ENCODE peak calls at places on chromosomes 16 and 17, in four cellular contexts. U is left lung, R is H9, O is IMR-90. Y is an unnamed sample.
A peak's percentile ranks its signal among the peaks of the same experiment; 100 is the strongest.

GRCh38 chr16:89322381-89323119 is 105.0 kb downstream of the ZNF778 start:
- DNase-seq in R (peak; percentile 84), O (peak; percentile 82), U (peak; percentile 74), Y (no peak)

GRCh38 chr17:22517716-22518115 is 825.4 kb downstream of the KCNJ18 start:
- DNase-seq in R (no peak), O (no peak), U (no peak), Y (no peak)

GRCh38 chr16:577796-578195 is 8.0 kb downstream of the PIGQ start:
- DNase-seq in O (no peak), R (no peak), U (no peak), Y (no peak)

GRCh38 chr16:10242916-10243315 is 60.7 kb upstream of the GRIN2A start:
- DNase-seq in O (no peak), R (no peak), U (no peak), Y (no peak)

GRCh38 chr17:68221786-68222185 is 26.1 kb upstream of the AMZ2 start:
- DNase-seq in O (no peak), R (no peak), U (no peak), Y (no peak)

GRCh38 chr17:12485361-12485911 is 180.3 kb upstream of the MYOCD start:
- DNase-seq in U (no peak), O (peak; percentile 20), R (no peak), Y (no peak)

GRCh38 chr16:84550096-84550495 is 45.6 kb upstream of the MEAK7 start:
- DNase-seq in R (no peak), U (no peak), O (no peak), Y (no peak)

GRCh38 chr17:76382305-76382802 is 2.1 kb upstream of the SPHK1 start:
- DNase-seq in R (peak; percentile 82), O (peak; percentile 67), U (peak; percentile 45), Y (peak; percentile 58)

GRCh38 chr16:31483081-31483480 is at the start of gene SLC5A2:
- DNase-seq in R (no peak), U (no peak), O (no peak), Y (no peak)

GRCh38 chr17:39110435-39111136 is 40.9 kb downstream of the PLXDC1 start:
- DNase-seq in O (no peak), U (no peak), R (peak; percentile 56), Y (no peak)

GRCh38 chr17:62860962-62861873 is 53.1 kb upstream of the MARCHF10 start:
- DNase-seq in R (no peak), O (peak; percentile 13), U (no peak), Y (no peak)

GRCh38 chr17:59791603-59792457 is 84.4 kb downstream of the VMP1 start:
- DNase-seq in R (no peak), O (peak; percentile 63), U (no peak), Y (no peak)

GRCh38 chr16:12311887-12312286 is 335.4 kb downstream of the SNX29 start:
- DNase-seq in R (no peak), U (no peak), O (no peak), Y (no peak)

GRCh38 chr17:64063766-64064224 is 43.4 kb upstream of the ICAM2 start:
- DNase-seq in U (peak; percentile 73), O (peak; percentile 27), R (peak; percentile 94), Y (peak; percentile 93)

GRCh38 chr17:69872675-69873262 is 202.3 kb upstream of the KCNJ16 start:
- DNase-seq in U (no peak), R (no peak), O (no peak), Y (no peak)

GRCh38 chr17:74752822-74753401 is 4.5 kb downstream of the NHERF1 start:
- DNase-seq in O (no peak), U (no peak), R (no peak), Y (no peak)
- H3K27ac ChIP-seq in O (no peak overlapping the region), U (no peak overlapping the region), R (no peak overlapping the region), Y (no peak overlapping the region)

GRCh38 chr17:82864721-82865240 is 25.0 kb upstream of the ZNF750 start:
- DNase-seq in R (no peak), U (no peak), O (no peak), Y (no peak)
- H3K27ac ChIP-seq in R (no peak overlapping the region), U (no peak overlapping the region), O (no peak overlapping the region), Y (peak overlapping the region; percentile 61)

DNA sequence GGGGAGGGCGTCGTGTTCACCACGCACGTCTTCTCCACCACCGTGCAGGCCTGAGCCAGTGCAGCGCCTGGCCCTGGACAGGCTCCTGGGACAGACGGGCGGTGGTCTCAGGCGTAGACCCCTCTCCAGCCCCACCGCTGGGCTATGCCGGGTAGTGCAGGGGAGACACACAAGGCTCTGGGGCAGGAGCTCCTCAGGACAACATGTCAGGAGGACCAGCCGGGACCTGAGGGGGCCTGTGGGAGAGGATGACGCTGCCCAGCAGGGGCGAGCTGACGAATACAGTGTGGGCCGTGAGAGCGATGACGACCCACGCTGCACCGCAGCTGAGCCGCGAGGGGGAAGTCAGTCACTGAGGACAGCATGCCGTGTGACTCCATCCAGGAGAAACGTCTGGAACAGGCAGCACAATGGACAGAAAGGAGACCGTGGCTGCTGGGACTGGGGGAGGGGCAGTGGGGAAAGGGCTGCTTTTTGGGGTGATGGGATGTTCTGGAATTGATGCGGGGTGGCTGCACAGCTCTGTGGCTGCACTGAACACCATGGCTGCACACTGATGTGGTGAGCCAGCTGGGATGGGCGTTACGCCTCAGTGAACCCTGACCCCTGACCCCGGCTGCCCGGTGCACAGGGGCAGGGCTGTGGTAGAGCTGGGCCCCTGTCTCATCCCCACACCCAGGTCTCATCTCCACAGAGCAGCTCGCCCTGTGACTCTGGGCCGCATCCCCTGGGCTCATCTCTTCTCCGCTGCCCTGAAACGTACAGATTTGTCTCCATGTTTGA is 20.2 kb downstream of the DNASE1 start:
- DNase-seq in U (no peak), O (no peak), R (peak; percentile 60), Y (no peak)
- H3K27ac ChIP-seq in U (no peak overlapping the region), O (no peak overlapping the region), R (no peak overlapping the region), Y (no peak overlapping the region)

GRCh38 chr17:15512310-15512709 is 44.9 kb upstream of the CDRT4 start:
- DNase-seq in O (no peak), R (no peak), U (no peak), Y (no peak)

GRCh38 chr17:15513859-15514446 is 46.5 kb upstream of the CDRT4 start:
- DNase-seq in O (peak; percentile 24), U (no peak), R (no peak), Y (no peak)

GRCh38 chr17:15516150-15516549 is 47.1 kb downstream of the TVP23C start:
- DNase-seq in O (peak; percentile 75), R (no peak), U (no peak), Y (no peak)

GRCh38 chr17:15513058-15513858 is 45.8 kb upstream of the CDRT4 start:
- DNase-seq in U (no peak), O (peak; percentile 64), R (no peak), Y (no peak)

GRCh38 chr17:15514469-15514868 is 47.0 kb upstream of the CDRT4 start:
- DNase-seq in O (no peak), R (no peak), U (no peak), Y (no peak)
- H3K27ac ChIP-seq in O (no peak overlapping the region), R (no peak overlapping the region), U (peak overlapping the region; percentile 77), Y (no peak overlapping the region)